ENCODE peak calls at places on chromosomes 12 and 14, in ten cellular contexts. P, D, A, E, W, K, T, C, R and N are unnamed samples.
A peak's percentile ranks its signal among the peaks of the same experiment; 100 is the strongest.

GRCh38 chr14:58428011-58428807 is 690 bp downstream of the KIAA0586 start:
- DNase-seq in P (no peak), D (no peak), A (peak; percentile 12), E (no peak), W (peak; percentile 63), K (peak; percentile 33), T (no peak), C (peak; percentile 63), R (no peak), N (peak; percentile 80)

GRCh38 chr12:131747771-131748170 is 36.9 kb downstream of the SFSWAP start:
- DNase-seq in P (no peak), D (no peak), A (no peak), E (no peak), W (no peak), K (no peak), T (no peak), C (no peak), R (no peak), N (no peak)

GRCh38 chr12:34625116-34625515 is 602.8 kb downstream of the ALG10 start:
- DNase-seq in P (no peak), D (no peak), A (no peak), E (no peak), W (no peak), K (peak; percentile 7), T (no peak), C (peak; percentile 42), R (no peak), N (no peak)

GRCh38 chr14:68682166-68683103 is 110.4 kb downstream of the ZFP36L1 start:
- DNase-seq in P (no peak), D (peak; percentile 45), A (peak; percentile 38), E (no peak), W (peak; percentile 95), K (no peak), T (peak; percentile 20), C (peak; percentile 79), R (no peak), N (no peak)

GRCh38 chr14:68580096-68580640 is 212.7 kb downstream of the ZFP36L1 start:
- DNase-seq in P (no peak), D (no peak), A (no peak), E (no peak), W (no peak), K (no peak), T (no peak), C (no peak), R (no peak), N (no peak)

GRCh38 chr14:99120147-99121026 is 151.6 kb downstream of the BCL11B start:
- DNase-seq in P (no peak), D (no peak), A (no peak), E (peak; percentile 66), W (no peak), K (no peak), T (no peak), C (no peak), R (peak; percentile 8), N (no peak)

GRCh38 chr12:109597414-109597794 is 23.8 kb downstream of the MVK start:
- DNase-seq in P (no peak), D (no peak), A (no peak), E (no peak), W (no peak), K (no peak), T (no peak), C (no peak), R (no peak), N (no peak)

GRCh38 chr12:131091413-131091975 is 137.8 kb downstream of the ADGRD1 start:
- DNase-seq in P (no peak), D (no peak), A (peak; percentile 4), E (peak; percentile 74), W (no peak), K (no peak), T (no peak), C (no peak), R (no peak), N (no peak)

GRCh38 chr12:125329239-125330238 is 264.3 kb downstream of the AACS start:
- DNase-seq in P (no peak), D (no peak), A (no peak), E (peak; percentile 76), W (no peak), K (no peak), T (no peak), C (no peak), R (no peak), N (no peak)

GRCh38 chr12:81759215-81759991 is at the start of gene PPFIA2:
- DNase-seq in P (no peak), D (peak; percentile 63), A (no peak), E (no peak), W (peak; percentile 4), K (no peak), T (no peak), C (peak; percentile 6), R (no peak), N (no peak)

GRCh38 chr14:50045039-50045711 is 71.2 kb downstream of the VCPKMT start:
- DNase-seq in P (peak; percentile 32), D (peak; percentile 88), A (peak; percentile 91), E (peak; percentile 96), W (peak; percentile 88), K (no peak), T (peak; percentile 52), C (peak; percentile 59), R (peak; percentile 87), N (peak; percentile 63)

GRCh38 chr14:103561381-103562134 is 899 bp downstream of the BAG5 start:
- DNase-seq in P (no peak), D (peak; percentile 78), A (no peak), E (peak; percentile 90), W (peak; percentile 49), K (no peak), T (no peak), C (no peak), R (no peak), N (peak; percentile 78)

GRCh38 chr14:103558071-103558882 is 4.2 kb downstream of the BAG5 start:
- DNase-seq in P (no peak), D (no peak), A (no peak), E (no peak), W (peak; percentile 83), K (no peak), T (peak; percentile 46), C (no peak), R (no peak), N (no peak)

GRCh38 chr14:103563089-103563620 is 395 bp downstream of the COA8 start:
- DNase-seq in P (no peak), D (peak; percentile 83), A (peak; percentile 76), E (peak; percentile 93), W (no peak), K (peak; percentile 42), T (peak; percentile 75), C (no peak), R (peak; percentile 69), N (no peak)

GRCh38 chr14:103562135-103562384 is 397 bp downstream of the BAG5 start:
- DNase-seq in P (no peak), D (no peak), A (peak; percentile 35), E (no peak), W (no peak), K (no peak), T (no peak), C (no peak), R (no peak), N (peak; percentile 81)

GRCh38 chr14:103562385-103563088 is at the start of the genes BAG5 and COA8:
- DNase-seq in P (no peak), D (peak; percentile 89), A (peak; percentile 88), E (peak; percentile 97), W (peak; percentile 75), K (peak; percentile 76), T (peak; percentile 87), C (peak; percentile 89), R (peak; percentile 85), N (peak; percentile 94)
- TF ChIP-seq POLR2A in P (peak; percentile 14), D (no peak), A (peak; percentile 88), E (no peak), W (peak; percentile 69), K (peak; percentile 60), T (peak; percentile 74), C (peak; percentile 71), R (no peak), N (peak; percentile 77)

DNA sequence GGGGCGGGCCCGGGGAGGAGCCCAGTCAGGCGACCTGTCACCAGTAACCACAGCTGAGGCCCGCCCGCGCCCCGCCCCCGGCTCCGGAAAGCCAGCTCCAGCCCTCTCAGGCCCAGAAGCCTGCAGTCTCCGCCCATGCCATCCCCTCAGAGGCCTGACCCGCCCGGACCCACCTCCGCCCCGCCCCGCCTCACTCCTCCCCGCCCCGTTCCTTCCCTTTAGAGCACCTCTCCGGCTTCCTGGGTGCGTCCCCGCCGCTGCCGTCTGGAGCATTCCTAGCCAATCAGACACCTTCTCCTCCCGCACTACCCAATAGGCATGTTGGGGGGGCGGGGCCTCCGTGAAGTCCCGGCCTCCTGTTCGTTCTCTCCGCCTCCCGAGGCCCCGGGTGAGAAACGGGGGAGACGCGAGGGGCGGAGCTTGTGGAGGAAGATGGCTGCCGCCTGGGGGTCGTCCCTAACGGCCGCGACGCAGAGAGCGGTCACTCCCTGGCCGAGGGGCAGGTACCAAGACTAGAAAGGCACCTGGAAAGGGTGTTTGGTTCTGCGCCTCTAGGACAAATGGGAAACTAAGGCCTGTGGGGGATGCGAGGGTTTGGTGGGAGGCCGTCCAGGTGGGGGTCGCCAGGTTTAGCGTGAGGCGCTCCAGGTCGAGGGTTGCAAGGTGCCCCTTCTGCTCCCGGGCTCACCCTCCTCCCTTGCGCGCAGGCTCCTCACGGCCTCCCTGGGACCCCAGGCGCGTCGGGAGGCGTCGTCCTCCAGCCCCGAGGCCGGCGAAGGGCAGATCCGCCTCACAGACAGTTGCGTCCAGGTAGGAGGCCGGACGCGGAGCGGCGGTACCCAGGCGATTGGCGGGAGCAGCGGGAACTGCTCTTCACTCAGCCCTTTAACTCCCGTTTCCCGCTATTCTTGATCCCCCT is at the start of gene ISCA2:
- DNase-seq in P (peak; percentile 100), D (peak; percentile 100), A (peak; percentile 100), E (peak; percentile 100), W (peak; percentile 99), K (peak; percentile 97), T (peak; percentile 100), C (peak; percentile 99), R (peak; percentile 100), N (peak; percentile 99)
- TF ChIP-seq POLR2A in P (peak; percentile 14), D (no peak), A (no peak), E (peak; percentile 22), W (peak; percentile 63), K (no peak), T (no peak), C (peak; percentile 82), R (no peak), N (peak; percentile 76)

DNA sequence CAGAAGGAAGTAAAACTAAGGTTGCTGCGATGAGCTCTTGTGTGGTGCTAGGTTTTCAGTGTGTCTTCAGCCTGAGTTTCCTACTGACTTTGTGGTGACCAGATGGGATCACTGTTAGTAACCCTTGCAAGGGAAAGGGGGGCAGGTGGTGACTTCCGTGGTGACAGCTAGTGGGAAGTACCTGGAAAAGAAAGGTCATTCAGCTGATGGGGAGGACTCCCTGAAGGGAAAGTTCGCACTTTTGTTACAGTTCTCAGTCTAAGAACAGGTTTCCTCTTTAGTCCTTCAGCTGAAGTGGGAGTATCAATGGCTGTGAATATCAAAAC is 2.1 kb downstream of the ATP6V0A2 start:
- DNase-seq in P (no peak), D (no peak), A (no peak), E (no peak), W (no peak), K (no peak), T (no peak), C (no peak), R (no peak), N (peak; percentile 26)
- TF ChIP-seq POLR2A in P (no peak), D (no peak), A (no peak), E (no peak), W (no peak), K (no peak), T (no peak), C (no peak), R (no peak), N (no peak)

DNA sequence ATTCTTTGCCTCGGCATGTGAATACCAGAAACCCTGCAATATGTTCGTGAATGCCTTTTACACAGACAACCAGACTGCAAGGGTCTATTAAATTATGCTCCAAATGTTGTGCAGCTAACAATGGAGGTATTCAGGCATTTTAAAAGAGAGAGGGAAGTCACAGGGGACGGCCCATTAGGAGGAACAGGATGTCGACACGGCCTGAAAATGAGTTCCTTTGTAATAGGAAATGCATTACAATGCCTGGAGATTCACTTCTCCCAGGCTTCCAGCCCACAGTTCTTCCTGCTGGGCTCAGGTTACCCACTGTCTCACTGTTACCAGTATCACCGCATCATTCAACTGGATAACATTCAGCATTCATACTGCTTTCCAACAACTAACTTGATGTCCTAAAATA is 2.5 kb downstream of the DUSP6 start:
- DNase-seq in P (no peak), D (no peak), A (peak; percentile 36), E (no peak), W (peak; percentile 81), K (no peak), T (peak; percentile 18), C (no peak), R (no peak), N (no peak)
- TF ChIP-seq POLR2A in P (no peak), D (no peak), A (peak; percentile 42), E (no peak), W (no peak), K (no peak), T (no peak), C (no peak), R (no peak), N (no peak)